ENCODE peak calls at places on chromosome 7, in eight cellular contexts. H, B, E, O, A, U, M and G are unnamed samples.

GRCh38 chr7:102883098-102883860 is 29.5 kb upstream of the LRRC17 start:
- DNase-seq in H (peak), B (no peak), E (no peak), O (no peak), A (peak), U (no peak), M (peak), G (peak)

GRCh38 chr7:137983308-137984008 is 18.4 kb downstream of the CREB3L2 start:
- DNase-seq in H (no peak), B (no peak), E (peak), O (peak), A (no peak), U (no peak), M (no peak), G (peak)

GRCh38 chr7:80725181-80725611 is 86.8 kb downstream of the CD36 start:
- DNase-seq in H (no peak), B (no peak), E (no peak), O (no peak), A (no peak), U (no peak), M (no peak), G (no peak)

GRCh38 chr7:98185101-98185500 is 26.1 kb upstream of the BHLHA15 start:
- DNase-seq in H (no peak), B (no peak), E (no peak), O (no peak), A (no peak), U (no peak), M (no peak), G (no peak)

GRCh38 chr7:98165827-98166667 is 45.2 kb upstream of the BHLHA15 start:
- DNase-seq in H (peak), B (peak), E (peak), O (peak), A (peak), U (no peak), M (peak), G (peak)

GRCh38 chr7:133571066-133571465 is 318.2 kb downstream of the EXOC4 start:
- DNase-seq in H (no peak), B (no peak), E (no peak), O (no peak), A (no peak), U (no peak), M (peak), G (no peak)

GRCh38 chr7:47458057-47458456 is 123.9 kb downstream of the TNS3 start:
- DNase-seq in H (no peak), B (no peak), E (no peak), O (no peak), A (peak), U (no peak), M (peak), G (peak)

GRCh38 chr7:150983893-150984368 is 5.8 kb upstream of the KCNH2 start:
- DNase-seq in H (peak), B (no peak), E (no peak), O (peak), A (peak), U (no peak), M (peak), G (peak)

GRCh38 chr7:139708541-139708940 is 69.3 kb downstream of the HIPK2 start:
- DNase-seq in H (no peak), B (no peak), E (no peak), O (no peak), A (no peak), U (no peak), M (no peak), G (no peak)

GRCh38 chr7:5525271-5526189 is 101.9 kb upstream of the TNRC18 start:
- DNase-seq in H (peak), B (no peak), E (peak), O (peak), A (peak), U (peak), M (peak), G (peak)

GRCh38 chr7:96654630-96655188 is 54.9 kb downstream of the SEM1 start:
- DNase-seq in H (no peak), B (no peak), E (peak), O (no peak), A (no peak), U (no peak), M (no peak), G (no peak)

GRCh38 chr7:412731-413356 is 106.8 kb downstream of the PDGFA start:
- DNase-seq in H (no peak), B (no peak), E (no peak), O (no peak), A (no peak), U (no peak), M (no peak), G (no peak)

GRCh38 chr7:99201027-99201426 is 6.9 kb downstream of the KPNA7 start:
- DNase-seq in H (no peak), B (no peak), E (no peak), O (peak), A (peak), U (no peak), M (peak), G (no peak)

GRCh38 chr7:85115862-85116261 is 71.0 kb downstream of the SEMA3D start:
- DNase-seq in H (no peak), B (no peak), E (no peak), O (no peak), A (no peak), U (no peak), M (no peak), G (no peak)